ENCODE peak calls at places on chromosome 10, in nine cellular contexts. T is heart left ventricle; C is neural progenitor cell; M is osteoblast; U is left ventricle myocardium inferior; D is mucosa of descending colon; Z is CD8-positive, alpha-beta memory T cell; J is lower lobe of right lung; B is CD4-positive, CD25-positive, alpha-beta regulatory T cell. V is an unnamed sample.

GRCh38 chr10:5508161-5508604 is 8.8 kb upstream of the CALML5 start:
- DNase-seq in T (no peak), C (no peak), M (peak; percentile 42), U (no peak), D (peak; percentile 21), Z (no peak), J (no peak), B (no peak), V (no peak)

GRCh38 chr10:103232772-103233488 is 12.8 kb upstream of the RPEL1 start:
- DNase-seq in T (no peak), C (no peak), M (no peak), U (no peak), D (no peak), Z (no peak), J (no peak), B (no peak), V (no peak)

GRCh38 chr10:97333601-97334369 is 744 bp downstream of the FRAT2 start:
- DNase-seq in T (peak; percentile 64), C (peak; percentile 61), M (peak; percentile 87), U (peak; percentile 59), D (peak; percentile 76), Z (peak; percentile 39), J (peak; percentile 86), B (peak; percentile 35), V (peak; percentile 52)

GRCh38 chr10:114393482-114393881 is 10.8 kb downstream of the AFAP1L2 start:
- DNase-seq in T (no peak), C (no peak), M (no peak), U (no peak), D (no peak), Z (no peak), J (no peak), B (no peak), V (no peak)

GRCh38 chr10:18793951-18794350 is 134.7 kb downstream of the ARL5B start:
- DNase-seq in T (no peak), C (peak; percentile 39), M (no peak), U (no peak), D (no peak), Z (no peak), J (no peak), B (no peak), V (no peak)

GRCh38 chr10:48551796-48552591 is 52.9 kb downstream of the ARHGAP22 start:
- DNase-seq in T (peak; percentile 46), C (peak; percentile 65), M (peak; percentile 95), U (peak; percentile 38), D (no peak), Z (no peak), J (no peak), B (no peak), V (peak; percentile 31)

GRCh38 chr10:117718970-117719369 is 176.4 kb downstream of the EMX2 start:
- DNase-seq in T (no peak), C (no peak), M (no peak), U (no peak), D (no peak), Z (no peak), J (no peak), B (no peak), V (no peak)

GRCh38 chr10:5945561-5946418 is 31.6 kb downstream of the IL15RA start:
- DNase-seq in T (peak; percentile 66), C (no peak), M (peak; percentile 93), U (peak; percentile 77), D (peak; percentile 54), Z (no peak), J (peak; percentile 70), B (no peak), V (peak; percentile 68)

GRCh38 chr10:47054936-47055335 is 143.7 kb downstream of the PTPN20 start:
- DNase-seq in T (no peak), C (no peak), M (no peak), U (no peak), D (no peak), Z (no peak), J (no peak), B (no peak), V (no peak)

GRCh38 chr10:21452203-21452602 is 73.3 kb downstream of the SKIDA1 start:
- DNase-seq in T (no peak), C (no peak), M (no peak), U (no peak), D (no peak), Z (no peak), J (no peak), B (no peak), V (no peak)

GRCh38 chr10:35368485-35369048 is 32.3 kb downstream of the CCNY start:
- DNase-seq in T (no peak), C (no peak), M (no peak), U (no peak), D (no peak), Z (no peak), J (no peak), B (no peak), V (no peak)

GRCh38 chr10:35371731-35372130 is 35.4 kb downstream of the CCNY start:
- DNase-seq in T (no peak), C (no peak), M (no peak), U (no peak), D (no peak), Z (no peak), J (no peak), B (no peak), V (no peak)

GRCh38 chr10:35375091-35375765 is 38.9 kb downstream of the CCNY start:
- DNase-seq in T (no peak), C (no peak), M (no peak), U (no peak), D (no peak), Z (no peak), J (no peak), B (no peak), V (no peak)

GRCh38 chr10:35369049-35369760 is 32.9 kb downstream of the CCNY start:
- DNase-seq in T (no peak), C (no peak), M (peak; percentile 68), U (no peak), D (no peak), Z (no peak), J (no peak), B (no peak), V (no peak)

GRCh38 chr10:35372329-35372728 is 36.0 kb downstream of the CCNY start:
- DNase-seq in T (peak; percentile 82), C (no peak), M (no peak), U (peak; percentile 61), D (no peak), Z (no peak), J (peak; percentile 51), B (no peak), V (peak; percentile 76)
- H3K4me1 ChIP-seq in T (peaks cover 88% of the 10 kb centered on the region), C (peaks cover 9% of the 10 kb centered on the region), M (peaks cover 13% of the 10 kb centered on the region), U (peaks cover 97% of the 10 kb centered on the region), D (peaks cover 22% of the 10 kb centered on the region), Z (peaks cover 56% of the 10 kb centered on the region), J (peaks cover 67% of the 10 kb centered on the region), B (peaks cover 10% of the 10 kb centered on the region), V (peaks cover 65% of the 10 kb centered on the region)

GRCh38 chr10:77562742-77563141 is 74.9 kb downstream of the KCNMA1 start:
- DNase-seq in T (no peak), C (no peak), M (no peak), U (no peak), D (no peak), Z (no peak), J (no peak), B (no peak), V (no peak)

GRCh38 chr10:77564781-77565589 is 72.6 kb downstream of the KCNMA1 start:
- DNase-seq in T (no peak), C (peak; percentile 80), M (no peak), U (no peak), D (no peak), Z (no peak), J (no peak), B (no peak), V (no peak)

GRCh38 chr10:77565590-77566023 is 72.0 kb downstream of the KCNMA1 start:
- DNase-seq in T (no peak), C (no peak), M (no peak), U (no peak), D (no peak), Z (no peak), J (no peak), B (no peak), V (no peak)

GRCh38 chr10:77566228-77566627 is 71.4 kb downstream of the KCNMA1 start:
- DNase-seq in T (no peak), C (no peak), M (no peak), U (no peak), D (no peak), Z (no peak), J (no peak), B (no peak), V (no peak)

DNA sequence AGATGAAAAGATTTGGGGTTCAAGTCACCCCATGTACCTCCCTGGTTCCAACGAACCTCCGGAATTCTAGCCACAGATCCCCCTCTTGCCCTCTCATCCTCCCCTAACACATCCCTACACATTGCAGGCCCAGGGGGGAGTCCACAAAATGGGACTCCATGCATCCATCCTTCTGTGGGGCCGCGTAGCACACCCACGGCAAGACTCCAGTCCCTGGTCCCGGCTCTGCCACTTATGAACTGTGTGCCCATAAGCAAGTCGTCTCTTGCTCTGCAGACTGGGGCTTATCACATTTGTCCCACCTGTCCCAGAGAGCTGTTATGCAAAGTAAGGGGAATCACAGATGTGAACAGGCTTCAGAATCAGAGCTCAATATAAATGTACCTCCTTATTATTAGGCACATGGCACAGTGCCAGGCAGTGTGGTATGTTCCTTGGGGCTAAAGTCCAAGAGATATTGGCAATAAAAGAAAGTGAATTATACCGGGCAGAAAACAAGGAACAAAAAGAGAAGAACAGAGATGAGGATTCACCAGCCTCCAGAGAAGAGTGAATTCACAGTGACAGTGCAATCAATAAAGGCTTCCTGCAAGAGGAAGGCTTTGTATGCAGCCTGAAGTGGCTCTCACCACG is 73.9 kb downstream of the KCNMA1 start:
- DNase-seq in T (no peak), C (no peak), M (no peak), U (no peak), D (peak; percentile 56), Z (no peak), J (no peak), B (no peak), V (no peak)
- H3K4me1 ChIP-seq in T (no peaks in the 10 kb centered on the region), C (peaks cover 25% of the 10 kb centered on the region), M (peaks cover 12% of the 10 kb centered on the region), U (no peaks in the 10 kb centered on the region), D (peaks cover 23% of the 10 kb centered on the region), Z (no peaks in the 10 kb centered on the region), J (no peaks in the 10 kb centered on the region), B (no peaks in the 10 kb centered on the region), V (no peaks in the 10 kb centered on the region)

DNA sequence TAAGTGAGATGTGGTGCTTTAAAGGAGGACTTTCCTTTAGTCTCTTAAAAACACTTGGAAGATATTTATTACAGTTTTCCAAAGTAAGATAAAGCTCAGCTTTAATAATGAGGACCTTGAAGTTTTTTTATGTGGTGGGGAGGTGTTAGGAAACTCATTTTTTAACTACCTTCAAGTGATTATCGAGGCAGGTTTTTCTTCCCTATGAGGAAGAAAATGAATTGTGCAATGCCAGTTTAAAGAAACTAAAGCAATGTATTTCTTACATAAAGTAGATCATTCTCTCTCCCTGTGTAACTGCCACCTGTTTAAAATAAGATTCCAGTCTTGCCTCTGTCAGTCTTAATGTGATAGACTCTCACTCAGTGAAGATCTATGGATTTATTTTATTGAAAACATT is 27.9 kb downstream of the ZEB1 start:
- DNase-seq in T (no peak), C (no peak), M (no peak), U (no peak), D (no peak), Z (no peak), J (no peak), B (no peak), V (no peak)
- H3K4me1 ChIP-seq in T (peaks cover 82% of the 10 kb centered on the region), C (peaks cover 42% of the 10 kb centered on the region), M (peaks cover 6% of the 10 kb centered on the region), U (peaks cover 93% of the 10 kb centered on the region), D (no peaks in the 10 kb centered on the region), Z (peaks cover 42% of the 10 kb centered on the region), J (peaks cover 13% of the 10 kb centered on the region), B (peaks cover 40% of the 10 kb centered on the region), V (peaks cover 92% of the 10 kb centered on the region)

DNA sequence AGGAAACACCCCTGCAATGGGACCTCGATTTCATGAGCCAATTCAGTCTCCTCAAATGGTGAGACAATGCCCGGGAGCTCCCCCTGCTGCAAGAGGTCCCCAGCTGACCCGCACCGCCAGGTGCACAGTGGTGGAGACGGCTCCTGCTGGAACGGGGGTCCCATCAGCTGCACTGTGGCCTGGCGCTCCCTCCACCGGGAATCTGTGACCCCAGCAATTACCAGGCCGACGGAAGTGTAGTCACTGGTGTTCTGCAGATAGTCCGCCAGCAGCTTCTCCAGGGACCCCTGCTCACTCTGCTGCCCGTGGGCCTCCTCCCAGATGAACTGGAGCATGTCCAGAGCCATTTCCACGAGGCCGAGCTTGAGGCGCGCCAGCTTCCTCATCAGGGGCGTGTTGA is 64.9 kb upstream of the NKX6-2 start:
- DNase-seq in T (no peak), C (no peak), M (peak; percentile 39), U (no peak), D (no peak), Z (no peak), J (no peak), B (no peak), V (peak; percentile 9)
- H3K4me1 ChIP-seq in T (peaks cover 4% of the 10 kb centered on the region), C (no peaks in the 10 kb centered on the region), M (no peaks in the 10 kb centered on the region), U (peaks cover 8% of the 10 kb centered on the region), D (no peaks in the 10 kb centered on the region), Z (peaks cover 5% of the 10 kb centered on the region), J (no peaks in the 10 kb centered on the region), B (no peaks in the 10 kb centered on the region), V (no peaks in the 10 kb centered on the region)